ENCODE peak calls at places on chromosomes 11 and 22, in five cellular contexts. J is IMR-90, A is AG04449, V is cardiac muscle cell, P is natural killer cell. D is an unnamed sample.

GRCh38 chr11:134639586-134640330 is 227.7 kb upstream of the B3GAT1 start:
- DNase-seq in P (no peak), A (no peak), J (no peak), V (no peak), D (no peak)

GRCh38 chr11:107563702-107564101 is 1.8 kb downstream of the ALKBH8 start:
- DNase-seq in P (no peak), J (peak), V (peak), A (no peak), D (no peak)

GRCh38 chr11:10567466-10567865 is 999 bp downstream of the LYVE1 start:
- DNase-seq in V (no peak), J (no peak), A (no peak), P (no peak), D (no peak)

GRCh38 chr22:42356547-42356946 is 75.7 kb downstream of the NFAM1 start:
- DNase-seq in A (no peak), P (no peak), V (no peak), J (no peak), D (no peak)

GRCh38 chr22:47583959-47584562 is 821.6 kb downstream of the TBC1D22A start:
- DNase-seq in V (no peak), P (no peak), J (no peak), A (no peak), D (no peak)

GRCh38 chr11:19725379-19726079 is 12.9 kb downstream of the NAV2 start:
- DNase-seq in A (no peak), J (no peak), P (no peak), V (no peak), D (no peak)

GRCh38 chr11:121522043-121522941 is 69.5 kb upstream of the SORL1-AS1 start:
- DNase-seq in P (no peak), J (no peak), V (no peak), A (no peak), D (no peak)

GRCh38 chr11:130146797-130147196 is 12.8 kb upstream of the ST14 start:
- DNase-seq in V (peak), A (no peak), J (no peak), P (no peak), D (no peak)

GRCh38 chr11:64759722-64760719 is at the start of gene PYGM:
- DNase-seq in P (no peak), J (no peak), V (peak), A (no peak), D (peak)

GRCh38 chr11:74366576-74366975 is 31.7 kb downstream of the PGM2L1 start:
- DNase-seq in V (peak), J (peak), P (no peak), A (peak), D (no peak)

GRCh38 chr11:86486261-86487030 is 111.8 kb downstream of the CCDC81 start:
- DNase-seq in J (no peak), P (peak), V (no peak), A (no peak), D (no peak)

GRCh38 chr22:19105867-19106802 is 16.1 kb downstream of the DGCR2 start:
- DNase-seq in P (peak), J (no peak), A (no peak), V (no peak), D (no peak)

GRCh38 chr11:27717377-27717776 is 17.1 kb upstream of the BDNF start:
- DNase-seq in J (no peak), A (no peak), V (peak), P (no peak), D (no peak)

GRCh38 chr11:113593698-113594308 is 112.3 kb downstream of the TMPRSS5 start:
- DNase-seq in P (no peak), A (no peak), V (peak), J (no peak), D (no peak)

GRCh38 chr11:102494216-102494615 is 36.3 kb downstream of the MMP7 start:
- DNase-seq in V (peak), A (no peak), P (no peak), J (peak), D (no peak)

GRCh38 chr11:27720277-27720830 is 20.1 kb upstream of the BDNF start:
- DNase-seq in V (peak), A (no peak), J (peak), P (no peak), D (no peak)

GRCh38 chr11:43316451-43316850 is 4.7 kb downstream of the API5 start:
- DNase-seq in P (no peak), A (no peak), J (peak), V (peak), D (no peak)

GRCh38 chr11:122007611-122008071 is 108.4 kb downstream of the BLID start:
- DNase-seq in A (no peak), V (peak), J (peak), P (no peak), D (no peak)

GRCh38 chr22:36244522-36245391 is 5.4 kb upstream of the APOL2 start:
- DNase-seq in P (no peak), A (peak), V (peak), J (peak), D (no peak)

GRCh38 chr22:46457502-46458488 is 79.6 kb downstream of the CELSR1 start:
- DNase-seq in V (peak), A (no peak), P (no peak), J (peak), D (no peak)

GRCh38 chr11:95296165-95296564 is 65.2 kb upstream of the SESN3 start:
- DNase-seq in P (no peak), A (no peak), J (no peak), V (peak), D (no peak)

GRCh38 chr11:26947379-26947844 is 46.5 kb upstream of the FIBIN start:
- DNase-seq in V (peak), J (peak), P (no peak), A (peak), D (no peak)

GRCh38 chr11:109106201-109106906 is 315.6 kb upstream of the C11orf87 start:
- DNase-seq in A (no peak), P (no peak), J (no peak), V (no peak), D (no peak)

GRCh38 chr11:117928818-117929567 is at the start of gene TMPRSS13:
- DNase-seq in A (no peak), P (no peak), J (no peak), V (no peak), D (no peak)

GRCh38 chr11:32852142-32852541 is 22.4 kb downstream of the PRRG4 start:
- DNase-seq in V (peak), J (peak), P (no peak), A (no peak), D (no peak)

GRCh38 chr11:14183973-14184372 is 175.0 kb downstream of the RRAS2 start:
- DNase-seq in V (no peak), A (no peak), P (no peak), J (no peak), D (no peak)

GRCh38 chr22:39908121-39908520 is 7.2 kb downstream of the GRAP2 start:
- DNase-seq in A (no peak), P (no peak), V (no peak), J (no peak), D (no peak)

GRCh38 chr11:129945377-129945776 is 50.0 kb upstream of the NFRKB start:
- DNase-seq in J (no peak), V (no peak), P (no peak), A (no peak), D (no peak)

GRCh38 chr11:89498845-89499448 is 7.8 kb upstream of the NOX4 start:
- DNase-seq in J (no peak), P (no peak), A (no peak), V (no peak), D (no peak)

GRCh38 chr22:50726643-50727340 is 11.2 kb upstream of the ACR start:
- DNase-seq in V (no peak), A (no peak), P (no peak), J (no peak), D (no peak)
- TF ChIP-seq CTCF in V (no peak), A (no peak), P (no peak), J (no peak), D (no peak)

DNA sequence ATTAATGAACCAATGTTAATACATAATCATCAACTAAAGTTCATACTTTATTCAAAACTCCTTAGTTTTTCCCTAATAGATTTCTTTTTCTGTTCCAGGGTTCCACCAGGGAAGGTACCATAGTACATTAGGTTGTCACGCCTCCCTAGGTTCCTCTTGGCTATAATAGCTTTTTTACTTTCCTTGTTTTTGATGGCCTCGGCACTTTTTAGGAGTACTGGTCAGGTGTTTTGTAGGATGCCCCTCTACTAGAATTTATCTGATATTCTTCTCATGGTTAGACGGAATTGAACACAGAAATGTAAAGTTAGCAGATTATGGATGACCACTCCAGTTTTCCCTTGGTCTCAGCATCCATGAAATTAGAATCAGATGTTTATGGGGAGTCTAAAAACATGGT is 34.0 kb downstream of the PARVA start:
- DNase-seq in A (no peak), J (no peak), V (no peak), P (no peak), D (no peak)
- TF ChIP-seq CTCF in A (no peak), J (no peak), V (no peak), P (no peak), D (no peak)

GRCh38 chr11:126790550-126790981 is 210.0 kb downstream of the KIRREL3 start:
- DNase-seq in J (peak), V (peak), A (peak), P (no peak), D (no peak)
- TF ChIP-seq CTCF in J (peak), V (peak), A (peak), P (no peak), D (no peak)

GRCh38 chr22:20867179-20868099 is 8.6 kb downstream of the SNAP29 start:
- DNase-seq in A (no peak), P (peak), V (peak), J (peak), D (no peak)

GRCh38 chr22:20869234-20869633 is 10.4 kb downstream of the SNAP29 start:
- DNase-seq in A (no peak), V (no peak), P (no peak), J (no peak), D (no peak)

GRCh38 chr22:20866716-20867115 is 7.9 kb downstream of the SNAP29 start:
- DNase-seq in J (peak), A (no peak), P (no peak), V (no peak), D (no peak)

GRCh38 chr22:20865869-20866445 is 7.2 kb downstream of the SNAP29 start:
- DNase-seq in J (no peak), A (no peak), V (no peak), P (no peak), D (no peak)

GRCh38 chr22:20868225-20868944 is 9.6 kb downstream of the SNAP29 start:
- DNase-seq in A (no peak), V (no peak), J (peak), P (no peak), D (no peak)
- TF ChIP-seq CTCF in A (no peak), V (no peak), J (no peak), P (no peak), D (no peak)

DNA sequence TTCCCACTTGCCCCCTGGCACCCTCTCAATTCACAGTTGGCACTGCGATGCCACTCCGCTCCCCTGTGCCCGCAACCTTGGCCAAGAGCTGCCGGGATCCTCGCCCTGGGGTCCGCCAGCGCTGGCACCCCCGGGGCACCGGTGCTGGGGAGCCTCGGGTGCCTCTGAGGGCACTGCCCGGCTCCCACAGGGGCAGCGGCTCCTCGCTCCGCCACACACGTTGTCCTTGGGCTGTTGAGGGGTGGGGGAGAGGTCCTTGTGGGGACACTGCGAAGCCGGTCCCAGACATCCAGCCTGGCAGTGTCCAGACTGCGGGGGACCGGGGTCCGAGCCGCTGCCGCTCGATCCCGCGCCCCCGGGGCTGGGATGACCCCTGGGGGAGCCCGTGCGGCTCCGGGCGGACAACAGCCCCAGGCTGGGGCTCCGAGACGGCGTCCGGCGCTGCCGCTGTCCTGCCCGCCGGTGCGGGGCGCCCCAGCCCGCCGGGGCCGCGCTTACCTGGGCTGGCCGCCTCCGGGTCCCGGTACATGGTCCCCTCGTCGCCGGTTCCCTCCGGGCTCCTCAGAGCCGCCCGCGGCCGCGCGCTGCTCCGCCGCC is 486 bp downstream of the SYT7 start:
- DNase-seq in V (no peak), A (no peak), P (no peak), J (no peak), D (no peak)
- TF ChIP-seq CTCF in V (no peak), A (no peak), P (no peak), J (no peak), D (no peak)

D was measured in D721Med.